ENCODE peak calls at places on chromosomes 4 and X, in ten cellular contexts. I is activated CD8-positive, alpha-beta memory T cell treated with anti-CD3 and anti-CD28 coated beads for 48 hours; P is breast epithelium; F is ACHN; J is activated T-helper 9 cell treated with anti-CD3 and anti-CD28 coated beads, Interleukin-2, amount 50 U/mL, for 16 hours; U is T-helper 1 cell; B is Right ventricle myocardium superior; Q is GM04504; H is GM10248; Y is NCI-H774. A is an unnamed sample.

GRCh38 chr4:128782076-128782715 is 27.3 kb upstream of the JADE1 start:
- DNase-seq in Q (no peak), F (no peak), H (peak), U (peak), J (peak), B (peak), I (no peak), P (no peak), Y (no peak), A (peak)

GRCh38 chrX:111168314-111168713 is 72.3 kb downstream of the PAK3 start:
- DNase-seq in U (no peak), J (no peak), B (no peak), F (peak), H (no peak), Q (no peak), P (no peak), I (no peak), Y (peak), A (no peak)

GRCh38 chr4:15792974-15793373 is 14.8 kb downstream of the CD38 start:
- DNase-seq in P (no peak), Y (no peak), U (no peak), I (no peak), Q (no peak), H (no peak), B (no peak), J (no peak), F (no peak), A (no peak)

GRCh38 chrX:70664726-70665125 is 220.1 kb downstream of the DLG3 start:
- DNase-seq in B (no peak), Y (no peak), I (no peak), J (no peak), F (peak), Q (peak), U (no peak), P (no peak), H (peak), A (no peak)

GRCh38 chrX:119189586-119189985 is 46.5 kb upstream of the PGRMC1 start:
- DNase-seq in F (no peak), Q (peak), Y (no peak), H (no peak), J (no peak), U (no peak), I (no peak), B (peak), P (no peak), A (no peak)

GRCh38 chr4:10098770-10099139 is 17.8 kb downstream of the WDR1 start:
- DNase-seq in Y (no peak), P (no peak), B (no peak), F (peak), Q (no peak), I (no peak), H (no peak), U (no peak), J (no peak), A (no peak)

GRCh38 chr4:56099378-56099786 is 150.6 kb downstream of the CEP135 start:
- DNase-seq in F (no peak), Q (no peak), B (no peak), Y (no peak), J (no peak), U (no peak), H (no peak), I (no peak), P (no peak), A (no peak)

GRCh38 chr4:153205028-153205648 is 895 bp downstream of the TRIM2 start:
- DNase-seq in P (no peak), B (no peak), I (no peak), H (no peak), Y (no peak), F (no peak), U (peak), J (peak), Q (no peak), A (no peak)

GRCh38 chr4:119628281-119629141 is at the start of gene PDE5A:
- DNase-seq in Y (peak), B (peak), Q (no peak), P (peak), I (peak), H (peak), F (peak), J (peak), U (peak), A (peak)

GRCh38 chr4:159549092-159549491 is 446.2 kb downstream of the RAPGEF2 start:
- DNase-seq in B (no peak), H (no peak), Q (no peak), U (no peak), F (no peak), I (no peak), J (no peak), P (no peak), Y (no peak), A (no peak)

GRCh38 chrX:130771230-130771629 is 131.8 kb downstream of the ENOX2 start:
- DNase-seq in P (no peak), U (no peak), I (no peak), Q (no peak), Y (no peak), H (no peak), J (no peak), B (no peak), F (no peak), A (no peak)

GRCh38 chrX:56232221-56233082 is at the start of gene KLF8:
- DNase-seq in H (peak), Y (no peak), U (peak), I (no peak), Q (no peak), F (peak), J (peak), P (peak), B (peak), A (no peak)

GRCh38 chr4:142516686-142517145 is 329.4 kb downstream of the INPP4B start:
- DNase-seq in I (no peak), U (no peak), H (no peak), P (no peak), J (no peak), Y (no peak), F (no peak), Q (peak), B (no peak), A (no peak)

GRCh38 chrX:24479924-24480722 is 15.0 kb downstream of the PDK3 start:
- DNase-seq in F (no peak), P (no peak), J (peak), B (no peak), Y (no peak), Q (no peak), U (peak), I (peak), H (peak), A (peak)

GRCh38 chr4:41611124-41611838 is 73.3 kb downstream of the LIMCH1 start:
- DNase-seq in P (no peak), H (no peak), Y (no peak), U (no peak), J (no peak), I (no peak), F (no peak), B (no peak), Q (no peak), A (no peak)

GRCh38 chr4:6361076-6361784 is 91.6 kb downstream of the WFS1 start:
- DNase-seq in U (no peak), J (no peak), P (no peak), I (no peak), B (no peak), Q (no peak), F (peak), Y (no peak), H (no peak), A (no peak)

GRCh38 chrX:118974908-118975671 is 672 bp downstream of the LONRF3 start:
- DNase-seq in Y (peak), J (peak), I (no peak), H (peak), F (peak), Q (no peak), U (peak), P (no peak), B (peak), A (peak)

GRCh38 chr4:106039796-106040195 is 144.5 kb downstream of the NPNT start:
- DNase-seq in B (no peak), Q (no peak), H (no peak), Y (no peak), I (no peak), F (no peak), P (no peak), J (no peak), U (no peak), A (no peak)

GRCh38 chr4:99856166-99856565 is 38.1 kb downstream of the LAMTOR3 start:
- DNase-seq in P (no peak), I (no peak), J (no peak), U (no peak), Q (peak), Y (no peak), F (peak), H (no peak), B (no peak), A (no peak)

GRCh38 chr4:185904381-185904780 is 92.4 kb upstream of the SORBS2 start:
- DNase-seq in U (no peak), Y (no peak), Q (no peak), F (no peak), I (no peak), P (no peak), B (no peak), H (no peak), J (no peak), A (no peak)

GRCh38 chr4:41361831-41362646 is 105.3 kb downstream of the UCHL1 start:
- DNase-seq in U (no peak), B (no peak), F (peak), H (no peak), Q (no peak), I (no peak), P (no peak), Y (no peak), J (no peak), A (no peak)

GRCh38 chr4:139171878-139172691 is 4.9 kb downstream of the ELF2 start:
- DNase-seq in H (no peak), U (no peak), Y (no peak), F (peak), Q (no peak), B (no peak), P (no peak), I (no peak), J (no peak), A (no peak)